ENCODE peak calls at places on chromosomes 6 and 20, in seven cellular contexts. X is AG04449, N is colonic mucosa, E is fibroblast of lung, A is WTC11, V is spleen, Q is NB4. R is an unnamed sample.

GRCh38 chr6:167141667-167142432 is 15.9 kb downstream of the GPR31 start:
- DNase-seq in X (no peak), A (peak), V (peak), N (peak), Q (peak), E (no peak), R (peak)

GRCh38 chr6:110738899-110739365 is 76.3 kb downstream of the CDK19 start:
- DNase-seq in A (no peak), E (no peak), N (peak), Q (peak), V (no peak), X (no peak), R (no peak)

GRCh38 chr20:50251992-50252491 is 61.4 kb downstream of the CEBPB start:
- DNase-seq in V (no peak), Q (no peak), N (no peak), A (no peak), E (peak), X (peak), R (no peak)

GRCh38 chr6:47736083-47736700 is 37.8 kb downstream of the ADGRF4 start:
- DNase-seq in N (no peak), A (no peak), E (peak), Q (no peak), V (no peak), X (no peak), R (no peak)

GRCh38 chr20:62726716-62727583 is 18.3 kb downstream of the NTSR1 start:
- DNase-seq in A (no peak), E (no peak), V (no peak), Q (no peak), X (no peak), N (no peak), R (peak)

GRCh38 chr20:50335866-50336265 is 145.2 kb downstream of the CEBPB start:
- DNase-seq in Q (no peak), E (no peak), A (no peak), N (no peak), X (no peak), V (no peak), R (no peak)

GRCh38 chr6:114619621-114620020 is 276.8 kb upstream of the HS3ST5 start:
- DNase-seq in A (no peak), V (no peak), X (no peak), E (peak), Q (no peak), N (no peak), R (no peak)

GRCh38 chr6:219019-219570 is 73.2 kb upstream of the DUSP22 start:
- DNase-seq in E (no peak), X (no peak), Q (no peak), N (no peak), A (no peak), V (no peak), R (no peak)

GRCh38 chr20:1075564-1075963 is 42.8 kb upstream of the PSMF1 start:
- DNase-seq in N (no peak), E (no peak), Q (no peak), X (no peak), V (no peak), A (no peak), R (no peak)

GRCh38 chr6:24935753-24936152 is at the start of gene RIPOR2:
- DNase-seq in E (no peak), V (peak), Q (peak), X (no peak), A (peak), N (no peak), R (peak)

GRCh38 chr6:223763-224162 is 68.5 kb upstream of the DUSP22 start:
- DNase-seq in A (no peak), N (no peak), E (peak), Q (no peak), X (no peak), V (no peak), R (no peak)

GRCh38 chr6:159462446-159462845 is 230.6 kb downstream of the SOD2 start:
- DNase-seq in Q (no peak), V (no peak), X (no peak), N (no peak), A (no peak), E (no peak), R (no peak)

GRCh38 chr6:159461266-159461665 is 231.8 kb downstream of the SOD2 start:
- DNase-seq in V (no peak), N (no peak), X (no peak), E (peak), Q (no peak), A (no peak), R (no peak)

GRCh38 chr6:159461998-159462397 is 231.0 kb downstream of the SOD2 start:
- DNase-seq in A (no peak), Q (no peak), E (no peak), X (no peak), N (no peak), V (no peak), R (no peak)

GRCh38 chr6:159464827-159465226 is 228.2 kb downstream of the SOD2 start:
- DNase-seq in Q (no peak), X (no peak), N (no peak), E (no peak), V (no peak), A (no peak), R (no peak)

GRCh38 chr6:159463440-159463839 is 229.6 kb downstream of the SOD2 start:
- DNase-seq in E (peak), X (no peak), N (no peak), Q (peak), A (no peak), V (no peak), R (no peak)
- TF ChIP-seq CTCF in E (peak), X (no peak), N (no peak), Q (peak), A (peak), V (no peak), R (peak)

GRCh38 chr6:138124096-138124495 is 16.9 kb upstream of the PERP start:
- DNase-seq in V (no peak), N (no peak), X (no peak), Q (no peak), E (no peak), A (no peak), R (no peak)

GRCh38 chr6:138128096-138128495 is 20.9 kb upstream of the PERP start:
- DNase-seq in N (no peak), V (no peak), E (no peak), Q (no peak), A (no peak), X (no peak), R (no peak)

DNA sequence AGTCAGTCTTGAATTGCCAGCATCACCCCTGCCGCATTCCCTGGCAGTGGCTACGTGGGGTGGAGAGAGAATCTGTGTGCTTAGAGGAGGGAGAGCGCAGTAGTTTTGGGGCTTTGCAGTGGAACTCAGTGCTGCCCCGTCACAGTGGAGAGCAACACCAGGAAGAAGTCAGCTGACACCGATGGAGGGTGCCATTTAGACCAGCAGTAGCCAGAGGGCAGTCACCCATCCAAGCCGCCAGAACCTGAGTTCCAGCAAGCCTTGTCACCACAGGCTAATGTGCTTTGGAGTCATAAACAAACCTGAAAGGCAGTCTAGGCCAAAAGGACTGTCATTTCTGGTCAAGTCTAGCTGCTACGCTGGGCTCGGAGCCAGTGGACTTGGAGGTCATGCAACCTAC is 22.0 kb upstream of the PERP start:
- DNase-seq in N (no peak), Q (no peak), A (peak), E (no peak), X (no peak), V (no peak), R (no peak)
- TF ChIP-seq CTCF in N (no peak), Q (no peak), A (no peak), E (no peak), X (no peak), V (no peak), R (no peak)

GRCh38 chr6:79215233-79215824 is 19.2 kb downstream of the HMGN3 start:
- DNase-seq in E (peak), Q (no peak), N (no peak), A (no peak), V (no peak), X (no peak), R (peak)

DNA sequence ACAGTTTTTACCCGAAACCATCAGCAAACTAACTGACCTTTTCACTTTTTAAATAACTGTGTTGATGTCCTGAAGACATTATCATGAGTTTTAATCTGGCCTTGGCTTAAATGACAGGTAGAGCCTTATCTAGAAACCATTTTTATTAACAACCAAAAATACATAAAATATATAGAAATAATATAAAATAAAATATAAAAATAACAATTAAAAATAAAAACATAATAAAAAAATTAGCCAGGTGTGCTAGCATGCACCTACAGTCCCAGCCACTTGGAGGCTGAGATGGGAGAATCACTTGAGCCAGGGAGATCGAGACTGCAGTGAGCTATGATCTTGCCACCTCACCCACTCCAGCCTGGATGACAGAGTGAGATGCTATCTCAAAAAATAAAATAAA is 21.6 kb downstream of the HMGN3 start:
- DNase-seq in E (no peak), A (no peak), X (no peak), Q (no peak), V (no peak), N (no peak), R (no peak)
- TF ChIP-seq CTCF in E (no peak), A (no peak), X (no peak), Q (no peak), V (no peak), N (no peak), R (no peak)

DNA sequence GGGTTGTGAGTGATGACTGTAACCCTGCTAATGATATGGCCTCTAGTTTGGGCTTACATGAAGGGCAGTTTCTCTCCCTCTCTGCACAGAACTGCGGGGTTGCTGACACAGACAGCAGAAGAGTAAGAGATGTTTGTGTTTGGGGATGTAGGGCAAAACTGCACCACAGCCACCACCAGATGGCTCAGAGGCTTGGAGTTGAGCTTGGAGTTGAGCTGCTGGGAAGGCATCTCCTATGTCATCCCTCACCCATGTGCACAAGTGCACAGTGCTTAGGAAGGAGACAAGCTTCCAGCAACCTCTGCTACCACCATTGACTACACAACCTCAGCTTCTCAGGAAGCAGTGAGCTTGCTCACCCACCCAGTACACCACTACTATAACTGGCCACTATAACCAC is 303.9 kb upstream of the DEFB112 start:
- DNase-seq in V (no peak), X (no peak), E (no peak), N (no peak), A (peak), Q (no peak), R (no peak)
- TF ChIP-seq CTCF in V (no peak), X (no peak), E (no peak), N (no peak), A (no peak), Q (no peak), R (no peak)

DNA sequence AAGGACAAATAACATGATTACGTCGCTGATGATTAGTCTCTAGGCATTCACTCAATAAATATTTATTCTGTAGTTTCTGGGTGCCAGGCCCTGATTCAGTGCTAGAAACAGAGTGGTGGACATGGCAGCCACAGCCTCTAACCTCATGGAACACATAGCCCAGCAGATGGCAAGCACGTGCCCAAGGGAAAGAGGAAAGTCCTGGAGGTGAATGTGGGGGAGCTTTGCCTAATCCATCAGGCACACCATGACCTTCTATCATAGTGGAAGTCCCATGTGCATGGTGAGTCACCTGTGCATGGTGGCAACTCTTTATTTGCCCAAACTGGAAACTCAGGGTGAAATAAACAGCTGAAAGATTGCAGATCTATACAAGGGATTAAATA is 143.0 kb upstream of the TNFAIP3 start:
- DNase-seq in N (no peak), Q (no peak), A (no peak), X (no peak), V (no peak), E (no peak), R (no peak)
- TF ChIP-seq CTCF in N (no peak), Q (no peak), A (no peak), X (no peak), V (no peak), E (no peak), R (no peak)